ENCODE peak calls at places on chromosomes 13 and 19, in five cellular contexts. G is breast epithelium, O is adrenal gland, B is lower leg skin, Y is stomach. D is an unnamed sample.
A peak's percentile ranks its signal among the peaks of the same experiment; 100 is the strongest.

GRCh38 chr13:73133536-73133935 is 74.7 kb downstream of the KLF5 start:
- DNase-seq in B (no peak), Y (peak; percentile 49), O (no peak), G (no peak), D (no peak)

GRCh38 chr19:4559569-4559968 is at the start of gene SEMA6B:
- DNase-seq in O (peak; percentile 65), B (peak; percentile 40), G (no peak), Y (peak; percentile 35), D (peak; percentile 67)

GRCh38 chr13:23428183-23428528 is 5.3 kb downstream of the SACS start:
- DNase-seq in O (no peak), G (no peak), Y (no peak), B (no peak), D (no peak)

GRCh38 chr19:28466107-28467045 is 746.6 kb downstream of the UQCRFS1 start:
- DNase-seq in B (no peak), Y (peak; percentile 61), G (no peak), O (peak; percentile 59), D (peak; percentile 69)

GRCh38 chr19:47124937-47125668 is 5.5 kb upstream of the SAE1 start:
- DNase-seq in Y (no peak), B (no peak), G (no peak), O (no peak), D (no peak)

GRCh38 chr13:51849145-51850101 is 4.4 kb upstream of the TMEM272 start:
- DNase-seq in O (no peak), Y (no peak), B (no peak), G (no peak), D (no peak)

GRCh38 chr13:91346848-91347211 is 657 bp upstream of the MIR17HG start:
- DNase-seq in O (no peak), G (no peak), Y (no peak), B (no peak), D (no peak)

GRCh38 chr19:4781851-4782250 is 9.7 kb upstream of the FEM1A start:
- DNase-seq in Y (no peak), G (no peak), O (no peak), B (no peak), D (no peak)

GRCh38 chr13:99124695-99125334 is 75.8 kb upstream of the UBAC2 start:
- DNase-seq in G (no peak), Y (no peak), B (no peak), O (no peak), D (no peak)

GRCh38 chr19:39218230-39219007 is 14.4 kb upstream of the SYCN start:
- DNase-seq in Y (no peak), G (no peak), O (no peak), B (no peak), D (no peak)

GRCh38 chr13:75318138-75318833 is 163.7 kb downstream of the TBC1D4 start:
- DNase-seq in B (no peak), G (no peak), O (no peak), Y (no peak), D (no peak)

DNA sequence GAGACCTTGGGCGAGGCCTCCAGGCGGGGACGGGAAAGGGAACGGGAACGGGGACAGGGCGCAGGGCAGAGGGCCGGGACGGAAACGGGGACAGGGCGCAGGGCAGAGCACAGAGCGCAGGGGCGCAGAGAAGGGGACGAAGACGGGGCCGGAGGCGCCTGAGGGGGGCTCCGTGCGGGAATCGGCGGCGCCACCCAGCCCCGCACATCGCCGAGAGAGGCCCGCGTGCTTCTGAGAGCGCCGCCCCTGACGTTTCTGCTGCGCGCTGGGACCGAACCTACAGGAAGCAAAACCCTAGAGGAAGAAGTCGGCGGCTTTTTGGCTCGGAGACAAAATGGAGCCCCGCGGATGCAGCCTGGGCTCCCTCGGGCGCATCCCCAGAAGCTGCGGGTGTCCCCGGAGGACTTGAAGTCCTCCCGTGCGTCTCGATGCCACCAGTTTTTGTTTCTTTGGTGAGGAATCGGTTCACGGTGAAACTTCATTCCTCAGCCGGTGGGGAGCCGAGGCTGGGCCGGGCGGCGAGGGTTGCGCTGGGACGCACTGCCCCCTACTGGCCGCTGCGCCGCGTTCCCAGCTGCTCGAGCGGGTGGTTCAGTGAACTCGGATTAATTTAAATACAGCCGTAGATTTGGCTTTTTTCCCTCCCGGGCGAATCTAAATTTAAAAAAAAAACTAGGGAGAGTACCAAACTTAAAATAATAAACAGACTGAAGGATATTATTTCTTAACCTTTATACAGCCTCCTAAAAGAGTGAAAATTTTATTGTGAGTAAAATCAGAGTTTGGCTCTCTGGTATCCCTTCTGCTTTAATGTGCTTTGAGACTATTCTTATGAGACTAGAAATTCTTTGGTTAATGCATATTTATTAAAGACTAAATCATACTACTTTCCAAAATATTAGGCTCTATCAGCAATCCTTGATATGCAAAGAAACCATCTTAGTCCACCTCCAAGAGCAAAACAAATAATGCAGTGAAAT is 350.0 kb upstream of the ARGLU1 start:
- DNase-seq in Y (peak; percentile 79), G (peak; percentile 77), B (peak; percentile 52), O (peak; percentile 58), D (peak; percentile 82)
- TF ChIP-seq POLR2A in Y (no peak), G (no peak), B (no peak), O (no peak), D (no peak)

GRCh38 chr13:49789961-49790360 is 2.5 kb downstream of the KPNA3 start:
- DNase-seq in Y (no peak), B (no peak), G (no peak), O (no peak), D (no peak)

GRCh38 chr13:49791214-49791752 is 1.2 kb downstream of the KPNA3 start:
- DNase-seq in Y (no peak), O (no peak), B (no peak), G (no peak), D (no peak)

GRCh38 chr13:49786609-49787008 is 5.9 kb downstream of the KPNA3 start:
- DNase-seq in Y (no peak), B (no peak), O (no peak), G (no peak), D (no peak)

GRCh38 chr13:49792550-49793324 is at the start of gene KPNA3:
- DNase-seq in Y (peak; percentile 97), B (peak; percentile 94), G (peak; percentile 90), O (peak; percentile 97), D (peak; percentile 98)

GRCh38 chr13:49791753-49792549 is 531 bp downstream of the KPNA3 start:
- DNase-seq in Y (peak; percentile 47), O (peak; percentile 58), B (peak; percentile 22), G (no peak), D (peak; percentile 54)
- TF ChIP-seq POLR2A in Y (no peak), O (no peak), B (no peak), G (no peak), D (no peak)

DNA sequence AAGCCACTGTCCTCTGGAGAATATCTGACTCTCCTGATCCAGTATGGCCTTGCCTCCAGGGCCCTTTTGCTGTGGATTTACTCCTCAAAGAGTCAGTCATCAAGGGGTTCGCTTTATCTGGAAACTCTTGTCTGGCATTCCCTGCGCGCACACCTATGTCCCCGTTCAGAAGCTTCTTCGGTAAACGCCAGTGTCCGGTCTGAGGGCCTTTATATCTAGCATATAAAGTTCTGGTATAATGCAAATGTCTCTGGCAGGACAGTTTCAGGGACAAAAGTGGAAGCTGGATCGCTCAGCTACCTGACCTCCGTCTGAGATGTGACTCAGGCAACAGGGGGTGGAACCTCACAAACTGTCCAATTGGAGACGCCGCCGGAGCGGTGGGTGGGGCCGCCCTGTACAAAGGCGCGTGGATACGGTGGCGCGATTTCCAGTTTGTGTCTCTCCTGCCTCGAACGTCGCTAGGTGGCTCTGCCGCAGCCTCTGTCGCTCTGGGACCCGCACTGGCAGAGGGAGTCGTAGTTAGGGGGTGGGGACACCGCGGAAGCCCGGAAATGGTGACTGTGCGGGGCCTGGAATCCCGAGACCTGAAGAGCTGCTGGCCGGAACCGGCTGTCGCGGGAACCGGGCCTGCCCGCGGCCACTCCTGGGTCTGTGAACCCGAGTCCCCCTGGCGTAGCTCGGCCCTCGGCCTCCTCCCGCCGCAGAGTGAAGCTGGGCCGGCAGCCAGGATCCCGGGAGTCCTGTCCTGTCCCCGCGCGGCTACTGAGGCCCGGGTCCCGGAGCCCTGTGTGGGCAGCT is 10.6 kb upstream of the ZNF709 start:
- DNase-seq in Y (peak; percentile 97), O (peak; percentile 99), B (peak; percentile 95), G (peak; percentile 97), D (peak; percentile 93)
- TF ChIP-seq POLR2A in Y (no peak), O (peak; percentile 37), B (no peak), G (peak; percentile 65), D (no peak)

DNA sequence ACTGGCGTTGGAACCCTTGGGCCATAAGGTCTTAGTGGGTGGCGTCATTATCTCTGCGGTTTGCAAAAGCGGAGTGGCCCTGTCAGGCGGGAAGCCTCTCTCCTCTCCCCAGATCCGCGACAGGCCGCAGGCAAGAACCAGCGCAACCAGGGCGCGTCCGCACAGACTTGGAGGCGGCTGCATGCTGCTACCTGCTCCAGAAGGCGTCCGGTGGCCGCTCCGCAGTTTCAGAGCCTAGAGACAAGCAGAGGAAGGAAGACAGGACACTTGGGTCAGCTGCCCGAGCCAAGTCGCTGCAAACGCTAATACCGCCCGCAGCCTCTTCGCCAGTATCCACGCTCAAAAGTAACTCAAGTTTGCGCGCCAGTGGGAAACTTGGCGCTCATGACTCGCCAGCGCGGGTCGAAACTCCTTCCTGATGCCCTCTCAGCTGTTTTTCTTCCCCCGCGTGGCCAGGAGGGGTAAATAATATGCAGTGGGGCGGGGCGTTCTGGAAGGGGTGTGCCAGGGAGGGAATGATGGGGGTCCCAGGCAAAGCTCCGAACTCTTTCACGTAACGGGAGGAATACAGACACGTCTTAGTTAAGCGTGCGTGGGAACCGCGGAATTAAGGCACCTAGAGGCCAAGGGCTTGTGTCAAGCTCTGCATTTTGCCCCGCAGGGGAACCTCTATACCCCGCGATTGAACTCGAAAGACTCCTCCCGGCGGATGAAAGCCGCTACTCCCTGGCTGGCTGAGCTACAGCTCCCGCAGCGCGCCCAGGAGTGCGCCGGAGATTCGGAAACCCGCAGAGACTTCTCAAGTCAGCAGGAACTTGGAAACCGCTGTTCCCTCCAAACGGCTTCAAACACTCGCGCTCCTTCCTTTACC is at the start of gene EDNRB:
- DNase-seq in G (no peak), Y (peak; percentile 27), O (peak; percentile 46), B (peak; percentile 22), D (peak; percentile 61)
- TF ChIP-seq POLR2A in G (no peak), Y (no peak), O (no peak), B (no peak), D (no peak)

DNA sequence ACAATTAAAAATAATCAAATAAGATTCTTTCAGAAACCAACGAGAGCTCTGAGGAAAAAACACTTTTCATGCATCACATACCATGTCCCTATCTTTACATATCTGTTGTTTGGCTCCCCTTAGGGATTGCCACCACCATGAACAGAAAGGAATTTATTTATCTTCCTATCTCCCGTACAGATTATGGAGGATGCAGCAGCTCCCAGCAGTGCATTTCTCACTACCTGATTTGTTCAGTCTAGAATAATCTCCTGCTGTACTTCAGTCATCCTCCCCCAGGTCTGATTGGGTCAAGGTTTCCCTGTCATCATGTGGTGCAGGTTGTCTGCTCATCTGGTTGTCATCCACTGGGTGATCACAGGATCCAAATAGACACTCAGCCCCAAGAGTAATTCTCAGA is 451.3 kb downstream of the OXGR1 start:
- DNase-seq in Y (no peak), G (no peak), B (no peak), O (no peak), D (no peak)
- TF ChIP-seq POLR2A in Y (no peak), G (no peak), B (no peak), O (no peak), D (no peak)

GRCh38 chr13:92377396-92377795 is 849.2 kb upstream of the GPC6 start:
- DNase-seq in Y (no peak), O (no peak), G (no peak), B (no peak), D (no peak)
- TF ChIP-seq POLR2A in Y (no peak), O (no peak), G (no peak), B (no peak), D (no peak)